ENCODE peak calls at places on chromosomes 6 and 20, in seven cellular contexts. D is ascending aorta; H is erythroblast; T is stimulated activated CD8-positive, alpha-beta memory T cell treated with anti-CD3 and anti-CD28 coated beads, Interleukin-7, amount 100 ng/mL, for 1 hour; F is heart left ventricle; Q is M059J; C is mucosa of descending colon. N is an unnamed sample.

GRCh38 chr6:1619666-1620503 is 10.2 kb downstream of the FOXC1 start:
- DNase-seq in D (no peak), H (no peak), T (no peak), F (no peak), Q (no peak), C (no peak), N (no peak)

GRCh38 chr20:15900443-15900842 is 672.8 kb downstream of the KIF16B start:
- DNase-seq in D (no peak), H (no peak), T (no peak), F (no peak), Q (peak), C (no peak), N (no peak)

GRCh38 chr6:6494677-6495076 is 93.8 kb upstream of the LY86 start:
- DNase-seq in D (no peak), H (peak), T (no peak), F (peak), Q (peak), C (no peak), N (no peak)

GRCh38 chr6:53913286-53913685 is 118.5 kb downstream of the LRRC1 start:
- DNase-seq in D (no peak), H (no peak), T (no peak), F (no peak), Q (no peak), C (no peak), N (no peak)

GRCh38 chr20:49320460-49320859 is 42.6 kb upstream of the ZNFX1 start:
- DNase-seq in D (no peak), H (peak), T (no peak), F (no peak), Q (peak), C (no peak), N (no peak)

GRCh38 chr6:34346175-34347119 is 46.0 kb downstream of the NUDT3 start:
- DNase-seq in D (no peak), H (no peak), T (no peak), F (no peak), Q (no peak), C (no peak), N (no peak)

GRCh38 chr6:109321752-109322151 is 60.5 kb downstream of the CD164 start:
- DNase-seq in D (no peak), H (no peak), T (no peak), F (no peak), Q (no peak), C (no peak), N (no peak)

GRCh38 chr20:43458422-43458924 is 777 bp downstream of the SRSF6 start:
- DNase-seq in D (no peak), H (peak), T (no peak), F (no peak), Q (no peak), C (no peak), N (no peak)

GRCh38 chr6:117481278-117481925 is 1.1 kb upstream of the DCBLD1 start:
- DNase-seq in D (no peak), H (peak), T (no peak), F (no peak), Q (no peak), C (peak), N (no peak)

GRCh38 chr20:34143951-34144350 is 31.9 kb upstream of the EIF2S2 start:
- DNase-seq in D (no peak), H (no peak), T (no peak), F (no peak), Q (peak), C (no peak), N (no peak)

GRCh38 chr6:142786476-142786875 is 158.5 kb downstream of the HIVEP2 start:
- DNase-seq in D (no peak), H (no peak), T (no peak), F (no peak), Q (peak), C (no peak), N (no peak)

GRCh38 chr6:81362246-81362645 is 390.2 kb downstream of the TENT5A start:
- DNase-seq in D (no peak), H (no peak), T (no peak), F (no peak), Q (peak), C (no peak), N (no peak)

GRCh38 chr6:786946-787763 is 94.2 kb upstream of the EXOC2 start:
- DNase-seq in D (no peak), H (peak), T (no peak), F (no peak), Q (no peak), C (no peak), N (no peak)

GRCh38 chr6:152776833-152777232 is 26.2 kb downstream of the VIP start:
- DNase-seq in D (no peak), H (no peak), T (no peak), F (no peak), Q (no peak), C (no peak), N (no peak)

GRCh38 chr20:45888681-45889080 is 1.3 kb upstream of the SPATA25 start:
- DNase-seq in D (no peak), H (no peak), T (no peak), F (no peak), Q (no peak), C (no peak), N (no peak)

GRCh38 chr6:131213501-131213990 is 78.3 kb downstream of the AKAP7 start:
- DNase-seq in D (no peak), H (no peak), T (no peak), F (no peak), Q (peak), C (no peak), N (no peak)

GRCh38 chr6:47924001-47924400 is 142.2 kb downstream of the OPN5 start:
- DNase-seq in D (no peak), H (no peak), T (no peak), F (no peak), Q (no peak), C (no peak), N (no peak)

GRCh38 chr20:25100914-25101313 is 19.0 kb upstream of the VSX1 start:
- DNase-seq in D (no peak), H (no peak), T (no peak), F (no peak), Q (no peak), C (no peak), N (no peak)

GRCh38 chr20:8967641-8968245 is 101.1 kb upstream of the PLCB4 start:
- DNase-seq in D (no peak), H (no peak), T (no peak), F (no peak), Q (no peak), C (no peak), N (no peak)

GRCh38 chr6:113684382-113684901 is 172.7 kb upstream of the MARCKS start:
- DNase-seq in D (no peak), H (no peak), T (no peak), F (no peak), Q (peak), C (no peak), N (no peak)

GRCh38 chr6:36544228-36544627 is 3.1 kb downstream of the STK38 start:
- DNase-seq in D (no peak), H (no peak), T (no peak), F (no peak), Q (peak), C (no peak), N (no peak)

N was measured in hypothalamus.